ENCODE peak calls at places on chromosome 2, in ten cellular contexts. I is spleen, U is cardiac muscle cell, Y is BE2C, K is kidney, X is left ventricle myocardium inferior, B is neuronal stem cell, W is heart right ventricle, S is ovary, E is pancreas. O is an unnamed sample. For H3K4me1, the result is how much of the 10 kb centered on the place peaks cover.

GRCh38 chr2:197311521-197312033 is 997 bp upstream of the ANKRD44 start:
- DNase-seq in W (no peak), Y (no peak), S (no peak), X (no peak), B (no peak), I (no peak), U (no peak), K (no peak), E (no peak), O (no peak)

GRCh38 chr2:64338107-64338506 is 115.9 kb upstream of the LGALSL start:
- DNase-seq in Y (no peak), U (no peak), W (no peak), X (no peak), E (no peak), I (no peak), B (no peak), S (no peak), K (no peak), O (no peak)

GRCh38 chr2:178825183-178825582 is 18.0 kb upstream of the TTN start:
- DNase-seq in I (no peak), S (no peak), U (peak), E (no peak), B (no peak), X (no peak), W (no peak), K (no peak), Y (no peak), O (no peak)

GRCh38 chr2:217710218-217710565 is 292.6 kb downstream of the TNS1 start:
- DNase-seq in W (no peak), E (no peak), B (no peak), S (no peak), U (no peak), K (no peak), X (no peak), I (no peak), Y (no peak), O (no peak)

GRCh38 chr2:73989972-73990371 is 5.3 kb downstream of the TET3 start:
- DNase-seq in B (no peak), U (no peak), I (no peak), E (no peak), Y (no peak), K (no peak), S (no peak), X (no peak), W (no peak), O (no peak)

GRCh38 chr2:134021830-134022524 is 231.9 kb upstream of the MGAT5 start:
- DNase-seq in W (no peak), U (no peak), S (no peak), Y (no peak), E (no peak), X (no peak), I (no peak), B (no peak), K (no peak), O (no peak)

GRCh38 chr2:43831438-43832294 is 7.0 kb downstream of the ABCG5 start:
- DNase-seq in S (no peak), I (no peak), W (no peak), Y (peak), U (no peak), E (no peak), K (no peak), B (no peak), X (no peak), O (no peak)

GRCh38 chr2:200397785-200398184 is 91.3 kb downstream of the SPATS2L start:
- DNase-seq in S (no peak), Y (no peak), W (no peak), B (no peak), K (no peak), X (no peak), I (no peak), U (no peak), E (no peak), O (no peak)

GRCh38 chr2:95264626-95265025 is 9.6 kb upstream of the PROM2 start:
- DNase-seq in S (no peak), Y (no peak), K (no peak), U (peak), E (no peak), I (no peak), B (no peak), X (no peak), W (no peak), O (no peak)

GRCh38 chr2:65669574-65669973 is 237.2 kb upstream of the SPRED2 start:
- DNase-seq in E (no peak), B (no peak), I (no peak), X (no peak), W (no peak), U (no peak), K (no peak), Y (no peak), S (no peak), O (no peak)

GRCh38 chr2:74889159-74889558 is 55.2 kb downstream of the HK2 start:
- DNase-seq in I (no peak), X (no peak), S (no peak), U (no peak), E (no peak), K (no peak), B (no peak), Y (no peak), W (no peak), O (no peak)

GRCh38 chr2:53347219-53347618 is 420.4 kb upstream of the CHAC2 start:
- DNase-seq in W (no peak), K (no peak), B (no peak), S (no peak), E (no peak), U (no peak), I (no peak), Y (no peak), X (no peak), O (no peak)

GRCh38 chr2:238418196-238418998 is 8.3 kb upstream of the ASB1 start:
- DNase-seq in I (no peak), E (no peak), K (no peak), B (no peak), U (no peak), X (no peak), W (no peak), S (no peak), Y (no peak), O (no peak)

GRCh38 chr2:221529943-221530652 is 42.0 kb downstream of the EPHA4 start:
- DNase-seq in K (no peak), U (peak), S (no peak), I (no peak), Y (no peak), E (no peak), B (no peak), W (no peak), X (no peak), O (no peak)

GRCh38 chr2:209526541-209526940 is 102.7 kb downstream of the MAP2 start:
- DNase-seq in Y (no peak), W (no peak), I (no peak), B (no peak), U (peak), S (no peak), K (no peak), X (no peak), E (no peak), O (no peak)

GRCh38 chr2:229401126-229401865 is 130.2 kb upstream of the PID1 start:
- DNase-seq in U (peak), W (no peak), B (no peak), Y (no peak), E (no peak), S (no peak), K (no peak), I (no peak), X (no peak), O (no peak)

GRCh38 chr2:74261204-74261864 is 62.9 kb downstream of the MTHFD2 start:
- DNase-seq in W (peak), B (peak), E (peak), K (no peak), X (peak), I (no peak), Y (peak), U (peak), S (no peak), O (no peak)

GRCh38 chr2:24855703-24856102 is 62.5 kb downstream of the CENPO start:
- DNase-seq in W (peak), I (peak), S (peak), B (no peak), U (peak), K (peak), E (no peak), Y (peak), X (peak), O (no peak)

GRCh38 chr2:218896501-218897393 is 16.1 kb downstream of the WNT10A start:
- DNase-seq in Y (peak), S (no peak), W (no peak), I (peak), K (peak), X (no peak), U (no peak), E (no peak), B (no peak), O (no peak)

GRCh38 chr2:149329470-149330126 is 789 bp upstream of the LYPD6 start:
- DNase-seq in Y (peak), I (no peak), U (peak), E (peak), X (peak), W (peak), B (peak), S (peak), K (peak), O (no peak)

GRCh38 chr2:181528441-181528840 is 71.3 kb downstream of the ITGA4 start:
- DNase-seq in B (no peak), K (no peak), W (no peak), E (no peak), S (no peak), Y (no peak), X (no peak), I (no peak), U (no peak), O (no peak)

GRCh38 chr2:17878222-17879136 is at the start of gene KCNS3:
- DNase-seq in I (no peak), X (peak), K (peak), U (peak), E (peak), B (peak), Y (peak), W (peak), S (no peak), O (peak)

GRCh38 chr2:170973492-170974303 is 44.6 kb downstream of the GORASP2 start:
- DNase-seq in I (peak), X (peak), U (peak), E (peak), K (peak), B (peak), S (peak), Y (peak), W (peak), O (peak)

GRCh38 chr2:160984426-160985077 is 175.7 kb upstream of the TANK start:
- DNase-seq in W (no peak), U (peak), X (peak), Y (no peak), S (no peak), K (no peak), B (no peak), E (no peak), I (no peak), O (no peak)

GRCh38 chr2:5867045-5867444 is 174.9 kb downstream of the SOX11 start:
- DNase-seq in K (no peak), E (no peak), S (no peak), I (no peak), X (no peak), W (no peak), B (no peak), U (no peak), Y (no peak), O (no peak)

GRCh38 chr2:82993631-82994030 is 1465.4 kb downstream of the SUCLG1 start:
- DNase-seq in X (no peak), U (no peak), W (no peak), I (no peak), K (no peak), S (no peak), E (no peak), Y (no peak), B (no peak), O (no peak)

GRCh38 chr2:59177748-59178147 is 936.6 kb upstream of the FANCL start:
- DNase-seq in E (no peak), W (no peak), K (no peak), U (no peak), Y (no peak), X (no peak), I (no peak), S (no peak), B (no peak), O (no peak)

GRCh38 chr2:71829008-71829407 is 318.7 kb downstream of the CYP26B1 start:
- DNase-seq in W (no peak), U (no peak), Y (no peak), S (no peak), X (no peak), E (no peak), K (no peak), B (no peak), I (no peak), O (no peak)

GRCh38 chr2:30233142-30233961 is 2.0 kb downstream of the LBH start:
- DNase-seq in Y (no peak), B (no peak), X (no peak), K (no peak), E (no peak), U (no peak), S (no peak), W (no peak), I (peak), O (no peak)

GRCh38 chr2:218802595-218802994 is 20.6 kb downstream of the CYP27A1 start:
- DNase-seq in X (no peak), B (no peak), E (no peak), U (no peak), Y (no peak), W (no peak), K (no peak), I (no peak), S (no peak), O (no peak)

GRCh38 chr2:190186238-190186637 is 123.7 kb upstream of the MSTN start:
- DNase-seq in I (no peak), B (no peak), E (no peak), U (no peak), W (no peak), X (no peak), Y (no peak), S (no peak), K (no peak), O (no peak)

GRCh38 chr2:238169708-238170251 is 11.0 kb downstream of the ERFE start:
- DNase-seq in S (no peak), U (peak), I (no peak), W (no peak), Y (no peak), B (no peak), E (no peak), X (no peak), K (peak), O (no peak)

GRCh38 chr2:18599509-18600254 is 10.3 kb upstream of the NT5C1B start:
- DNase-seq in S (no peak), K (no peak), X (no peak), B (no peak), I (no peak), W (no peak), Y (no peak), E (no peak), U (peak), O (no peak)

GRCh38 chr2:20213651-20214565 is 11.0 kb downstream of the SDC1 start:
- DNase-seq in U (peak), Y (no peak), W (no peak), S (no peak), K (peak), I (peak), X (no peak), B (no peak), E (no peak), O (no peak)

DNA sequence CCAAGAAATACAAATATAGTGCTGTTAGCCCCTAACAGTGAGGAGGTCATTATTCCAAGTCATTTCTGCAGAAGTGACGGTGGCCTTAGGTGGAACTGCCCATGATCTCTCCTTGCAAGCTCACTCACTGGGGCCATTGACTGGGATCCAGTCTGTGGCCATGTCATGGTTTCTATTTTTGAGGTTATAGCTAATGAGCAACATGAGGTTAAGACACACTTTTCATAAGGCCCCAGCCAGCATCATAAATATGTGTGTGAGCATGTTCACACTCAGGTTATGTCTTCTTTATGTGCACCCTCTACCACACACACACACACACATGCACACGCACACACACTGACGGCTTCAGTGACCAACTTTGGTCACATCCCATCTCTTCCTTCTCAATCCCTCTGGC is 484 bp downstream of the AFF3 start:
- DNase-seq in W (no peak), I (no peak), S (no peak), U (no peak), E (no peak), X (no peak), B (no peak), Y (no peak), K (no peak), O (no peak)
- H3K4me1 ChIP-seq in W (under half), I (half or more), S (under half), U (under half), E (under half), X (under half), B (under half), Y (under half), K (under half), O (under half)

GRCh38 chr2:23280401-23280800 is 104.6 kb upstream of the KLHL29 start:
- DNase-seq in W (no peak), E (no peak), U (no peak), Y (no peak), S (no peak), K (no peak), B (no peak), I (no peak), X (no peak), O (no peak)
- H3K4me1 ChIP-seq in W (under half), E (under half), U (under half), Y (under half), S (under half), K (under half), B (under half), I (under half), X (under half), O (under half)

DNA sequence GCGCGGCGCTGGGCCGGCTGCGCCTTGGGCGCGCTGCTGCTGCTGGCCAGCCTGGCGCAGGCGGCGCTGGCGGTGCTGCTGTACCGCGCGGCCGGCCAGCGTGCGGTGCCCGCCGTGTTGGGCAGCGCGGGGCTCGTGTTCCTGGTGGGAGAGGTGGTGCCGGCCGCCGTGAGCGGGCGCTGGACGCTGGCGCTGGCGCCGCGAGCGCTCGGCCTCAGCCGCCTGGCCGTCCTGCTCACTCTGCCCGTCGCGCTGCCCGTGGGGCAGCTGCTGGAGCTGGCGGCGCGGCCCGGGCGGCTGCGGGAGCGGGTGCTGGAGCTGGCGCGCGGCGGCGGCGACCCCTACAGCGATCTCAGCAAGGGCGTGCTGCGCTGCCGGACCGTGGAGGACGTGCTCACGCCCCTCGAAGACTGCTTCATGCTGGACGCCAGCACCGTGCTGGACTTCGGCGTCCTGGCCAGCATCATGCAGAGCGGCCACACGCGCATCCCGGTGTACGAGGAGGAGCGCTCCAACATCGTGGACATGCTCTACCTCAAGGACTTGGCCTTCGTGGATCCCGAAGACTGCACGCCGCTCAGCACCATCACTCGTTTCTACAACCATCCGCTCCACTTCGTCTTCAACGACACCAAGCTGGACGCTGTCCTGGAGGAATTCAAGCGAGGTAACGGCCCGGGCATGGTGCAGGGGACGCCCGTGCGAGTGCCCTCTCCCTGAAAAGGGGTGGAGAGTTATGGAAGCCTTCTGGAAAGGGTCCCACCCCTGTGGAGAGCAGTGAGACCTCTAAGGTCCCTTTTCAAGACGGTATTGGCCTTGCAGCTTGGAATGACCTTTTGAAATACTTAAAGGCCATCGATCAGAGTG is 1.0 kb downstream of the CNNM3 start:
- DNase-seq in B (no peak), S (no peak), I (peak), X (no peak), E (no peak), Y (no peak), W (no peak), U (peak), K (peak), O (no peak)
- H3K4me1 ChIP-seq in B (under half), S (under half), I (half or more), X (half or more), E (half or more), Y (under half), W (half or more), U (under half), K (under half), O (under half)

GRCh38 chr2:235030936-235031335 is 79.1 kb downstream of the SH3BP4 start:
- DNase-seq in B (no peak), X (no peak), Y (no peak), W (no peak), S (no peak), K (no peak), I (peak), E (no peak), U (no peak), O (no peak)

GRCh38 chr2:235031686-235032373 is 80.0 kb downstream of the SH3BP4 start:
- DNase-seq in E (no peak), I (no peak), X (no peak), K (no peak), B (no peak), Y (no peak), W (no peak), S (no peak), U (no peak), O (no peak)

GRCh38 chr2:235032466-235032865 is 80.6 kb downstream of the SH3BP4 start:
- DNase-seq in I (no peak), Y (no peak), S (no peak), X (no peak), K (no peak), U (no peak), W (no peak), B (no peak), E (no peak), O (no peak)

GRCh38 chr2:235034270-235035135 is 82.7 kb downstream of the SH3BP4 start:
- DNase-seq in X (no peak), W (no peak), S (no peak), K (no peak), U (no peak), Y (no peak), I (no peak), E (no peak), B (no peak), O (no peak)

GRCh38 chr2:235032949-235033348 is 81.1 kb downstream of the SH3BP4 start:
- DNase-seq in S (no peak), W (no peak), X (no peak), E (no peak), I (peak), B (no peak), Y (no peak), U (no peak), K (no peak), O (no peak)
- H3K4me1 ChIP-seq in S (under half), W (under half), X (under half), E (under half), I (under half), B (under half), Y (under half), U (under half), K (under half), O (under half)

DNA sequence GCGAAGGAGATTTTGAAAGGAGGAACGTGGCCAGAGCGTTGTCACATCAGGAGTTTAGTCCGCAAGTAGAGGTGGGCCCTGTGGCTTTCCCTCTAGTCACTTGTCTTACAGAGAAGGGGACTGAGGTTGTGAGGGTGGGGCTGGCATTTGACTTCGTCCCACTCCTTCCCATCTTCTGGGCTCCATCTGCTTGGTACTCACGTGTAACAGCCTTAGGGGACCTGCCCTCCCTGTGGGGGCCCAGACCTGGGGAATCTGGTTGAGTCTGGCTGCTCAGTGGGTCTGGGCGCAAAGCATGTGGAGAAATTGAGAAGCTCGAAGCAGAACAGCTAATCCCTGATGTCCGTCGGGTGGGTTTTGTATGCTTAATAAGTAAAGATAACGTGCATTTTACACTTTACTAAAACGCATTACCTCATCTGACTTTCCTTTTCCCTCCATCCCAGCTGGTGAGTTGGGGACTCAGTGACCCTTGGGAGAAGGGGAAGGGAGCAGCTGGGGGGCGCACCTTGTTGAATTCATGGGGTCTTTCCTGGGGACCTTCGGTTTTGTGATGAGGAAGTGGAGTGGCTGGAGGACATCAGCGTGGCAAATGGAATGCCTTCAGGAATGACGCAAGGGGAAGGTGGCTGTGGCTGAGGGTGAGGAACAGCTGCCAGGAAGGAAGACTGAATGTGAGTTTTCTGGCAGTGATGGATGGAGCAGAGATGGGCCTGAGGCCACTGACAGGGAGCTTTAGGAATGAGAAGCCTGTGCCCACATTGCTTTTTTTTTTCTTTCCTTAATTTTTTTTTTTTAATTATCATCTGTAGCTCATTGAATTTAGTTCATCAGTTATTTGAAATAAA is 44.8 kb downstream of the ASAP2 start:
- DNase-seq in U (peak), B (no peak), X (no peak), Y (peak), W (no peak), S (no peak), K (no peak), E (no peak), I (no peak), O (peak)
- H3K4me1 ChIP-seq in U (under half), B (under half), X (half or more), Y (under half), W (half or more), S (under half), K (under half), E (under half), I (under half), O (under half)

O was measured in breast epithelium.